ENCODE peak calls at places on chromosomes 11 and 22, in eight cellular contexts. W is mucosa of gallbladder; T is GDM1; U is suprapubic skin; I is AG20443; C is brain pericyte; G is stimulated activated CD4-positive, alpha-beta T cell treated with anti-CD3 and anti-CD28 coated beads, Interleukin-2, amount 100 ng/mL, for 48 hours; K is nucleus accumbens. E is an unnamed sample.

GRCh38 chr22:45534339-45535192 is 31.9 kb downstream of the FBLN1 start:
- DNase-seq in K (no peak), W (peak), T (no peak), G (no peak), U (no peak), C (no peak), I (no peak), E (no peak)

GRCh38 chr22:28146401-28147304 is 227.6 kb upstream of the PITPNB start:
- DNase-seq in G (no peak), T (no peak), I (no peak), U (no peak), K (no peak), C (no peak), W (no peak), E (no peak)

GRCh38 chr11:115170133-115170815 is 333.9 kb downstream of the CADM1 start:
- DNase-seq in W (peak), K (no peak), C (no peak), U (no peak), T (no peak), G (peak), I (peak), E (no peak)

GRCh38 chr11:118786657-118787056 is 4.3 kb downstream of the DDX6 start:
- DNase-seq in I (no peak), U (no peak), T (no peak), C (no peak), K (no peak), W (no peak), G (no peak), E (no peak)

GRCh38 chr22:24867327-24868022 is 61.5 kb downstream of the SGSM1 start:
- DNase-seq in W (no peak), U (no peak), C (no peak), T (no peak), G (no peak), I (no peak), K (no peak), E (no peak)

GRCh38 chr22:38754247-38755154 is 1.3 kb downstream of the SUN2 start:
- DNase-seq in G (no peak), I (peak), W (peak), T (peak), K (no peak), U (peak), C (no peak), E (peak)

GRCh38 chr11:105588001-105588400 is 21.9 kb upstream of the GRIA4 start:
- DNase-seq in U (no peak), K (no peak), W (no peak), I (peak), G (no peak), T (no peak), C (no peak), E (no peak)

GRCh38 chr11:91921974-91922373 is 302.6 kb upstream of the FAT3 start:
- DNase-seq in G (no peak), I (no peak), T (no peak), K (no peak), C (no peak), U (no peak), W (peak), E (no peak)